ENCODE peak calls at places on chromosomes 3 and 15, in seven cellular contexts. F, H, C, B, X, Z and T are unnamed samples.

GRCh38 chr3:105809204-105809893 is 59.5 kb downstream of the CBLB start:
- DNase-seq in X (no peak), B (no peak), H (no peak), Z (no peak), C (no peak), F (no peak), T (no peak)

GRCh38 chr3:131532645-131533044 is 29.9 kb upstream of the MRPL3 start:
- DNase-seq in H (no peak), B (no peak), X (no peak), C (no peak), Z (no peak), F (no peak), T (no peak)

GRCh38 chr3:8371085-8371551 is 130.5 kb upstream of the LMCD1 start:
- DNase-seq in C (peak; percentile 89), H (no peak), X (no peak), F (no peak), Z (peak; percentile 75), B (no peak), T (peak; percentile 53)

GRCh38 chr15:60076055-60076454 is 71.9 kb downstream of the FOXB1 start:
- DNase-seq in C (no peak), F (no peak), H (no peak), X (no peak), Z (no peak), B (no peak), T (no peak)

GRCh38 chr15:99413955-99414754 is 151.6 kb upstream of the MEF2A start:
- DNase-seq in X (no peak), C (no peak), F (no peak), B (no peak), Z (no peak), H (no peak), T (no peak)

GRCh38 chr3:126081618-126082333 is 2.1 kb downstream of the SLC41A3 start:
- DNase-seq in X (no peak), B (peak; percentile 18), H (no peak), C (peak; percentile 31), Z (peak; percentile 59), F (no peak), T (peak; percentile 33)

GRCh38 chr3:160754371-160754854 is 1.6 kb upstream of the PPM1L start:
- DNase-seq in F (peak; percentile 5), X (peak; percentile 11), H (no peak), C (peak; percentile 52), Z (peak; percentile 56), B (peak; percentile 67), T (peak; percentile 63)

GRCh38 chr3:196660381-196661166 is 21.1 kb downstream of the NRROS start:
- DNase-seq in Z (no peak), X (no peak), F (no peak), B (no peak), C (no peak), H (no peak), T (no peak)

GRCh38 chr3:15207836-15208504 is 1.9 kb downstream of the CAPN7 start:
- DNase-seq in B (no peak), X (no peak), C (no peak), F (no peak), Z (peak; percentile 20), H (no peak), T (no peak)

GRCh38 chr3:39278616-39278935 is 1.3 kb downstream of the CX3CR1 start:
- DNase-seq in H (no peak), B (no peak), X (no peak), Z (no peak), F (no peak), C (no peak), T (no peak)

GRCh38 chr3:192812736-192813383 is 85.5 kb upstream of the FGF12 start:
- DNase-seq in H (no peak), C (peak; percentile 88), Z (peak; percentile 84), X (no peak), B (peak; percentile 75), F (no peak), T (peak; percentile 83)

GRCh38 chr3:160225181-160226025 is at the start of gene C3orf80:
- DNase-seq in B (peak; percentile 85), H (no peak), C (peak; percentile 21), X (peak; percentile 45), Z (peak; percentile 28), F (peak; percentile 19), T (peak; percentile 36)

GRCh38 chr3:169811606-169812123 is 1.0 kb upstream of the LRRIQ4 start:
- DNase-seq in H (no peak), F (peak; percentile 49), X (no peak), Z (peak; percentile 68), B (no peak), C (peak; percentile 85), T (peak; percentile 73)

GRCh38 chr3:1275495-1275894 is 182.7 kb downstream of the CNTN6 start:
- DNase-seq in H (no peak), B (peak; percentile 61), C (no peak), F (no peak), X (no peak), Z (peak; percentile 7), T (no peak)

GRCh38 chr3:157099337-157100078 is 60.4 kb downstream of the CCNL1 start:
- DNase-seq in C (peak; percentile 39), Z (no peak), F (no peak), X (no peak), H (no peak), B (no peak), T (peak; percentile 30)

GRCh38 chr3:4656059-4656458 is 162.9 kb downstream of the ITPR1 start:
- DNase-seq in X (peak; percentile 40), B (peak; percentile 86), H (no peak), C (peak; percentile 75), F (peak; percentile 28), Z (peak; percentile 84), T (peak; percentile 89)

GRCh38 chr3:193872265-193872753 is 263.6 kb upstream of the HES1 start:
- DNase-seq in H (no peak), B (peak; percentile 60), F (peak; percentile 97), C (peak; percentile 94), X (peak; percentile 71), Z (peak; percentile 96), T (peak; percentile 74)

GRCh38 chr3:170739410-170739809 is 130.6 kb downstream of the RPL22L1 start:
- DNase-seq in C (no peak), Z (no peak), F (no peak), B (no peak), X (no peak), H (no peak), T (no peak)

GRCh38 chr3:23017800-23018199 is 185.3 kb upstream of the UBE2E2 start:
- DNase-seq in X (no peak), C (peak; percentile 68), F (peak; percentile 39), Z (peak; percentile 54), B (no peak), H (no peak), T (peak; percentile 28)

GRCh38 chr15:55766676-55767075 is 23.7 kb upstream of the PRTG start:
- DNase-seq in H (no peak), B (no peak), Z (no peak), C (no peak), F (no peak), X (no peak), T (no peak)

GRCh38 chr3:77348244-77348855 is 308.5 kb downstream of the ROBO2 start:
- DNase-seq in C (no peak), B (peak; percentile 81), X (no peak), H (no peak), Z (peak; percentile 10), F (no peak), T (peak; percentile 20)

GRCh38 chr3:114319453-114319852 is 25.6 kb downstream of the TIGIT start:
- DNase-seq in C (peak; percentile 36), Z (peak; percentile 77), H (no peak), X (peak; percentile 40), B (peak; percentile 93), F (peak; percentile 16), T (peak; percentile 59)

GRCh38 chr3:159839561-159840379 is 148.9 kb upstream of the IL12A start:
- DNase-seq in C (no peak), F (no peak), H (no peak), X (no peak), Z (no peak), B (peak; percentile 87), T (no peak)

GRCh38 chr15:98647026-98647773 is 1.1 kb upstream of the IGF1R start:
- DNase-seq in Z (peak; percentile 47), H (peak; percentile 37), X (peak; percentile 79), C (peak; percentile 56), B (peak; percentile 87), F (no peak), T (peak; percentile 53)

GRCh38 chr15:101615986-101616848 is 36.0 kb downstream of the TM2D3 start:
- DNase-seq in X (peak; percentile 75), F (no peak), Z (peak; percentile 78), H (no peak), B (peak; percentile 90), C (peak; percentile 77), T (peak; percentile 75)

GRCh38 chr3:108106031-108106430 is 15.2 kb upstream of the CD47 start:
- DNase-seq in C (no peak), X (no peak), B (no peak), H (no peak), Z (peak; percentile 62), F (peak; percentile 94), T (no peak)

GRCh38 chr3:156472150-156472549 is 82.8 kb downstream of the SSR3 start:
- DNase-seq in H (no peak), Z (no peak), B (no peak), F (no peak), C (no peak), X (no peak), T (no peak)

GRCh38 chr3:53269888-53270880 is 14.4 kb upstream of the TKT start:
- DNase-seq in Z (peak; percentile 98), F (peak; percentile 58), X (peak; percentile 19), B (peak; percentile 100), C (peak; percentile 100), H (no peak), T (peak; percentile 98)

GRCh38 chr3:97863025-97863424 is 41.2 kb downstream of the CRYBG3 start:
- DNase-seq in H (no peak), C (peak; percentile 40), Z (peak; percentile 41), F (no peak), B (peak; percentile 7), X (no peak), T (peak; percentile 4)

GRCh38 chr3:196323723-196324122 is 5.7 kb upstream of the DYNLT2B start:
- DNase-seq in C (peak; percentile 37), X (no peak), B (peak; percentile 60), H (no peak), F (no peak), Z (peak; percentile 35), T (peak; percentile 28)

GRCh38 chr3:159855599-159856495 is 132.8 kb upstream of the IL12A start:
- DNase-seq in F (no peak), B (peak; percentile 54), C (no peak), Z (no peak), H (no peak), X (no peak), T (no peak)

GRCh38 chr15:70892002-70892911 is at the start of the genes LRRC49 and THAP10:
- DNase-seq in Z (peak; percentile 98), X (peak; percentile 71), B (peak; percentile 95), H (no peak), F (peak; percentile 94), C (peak; percentile 97), T (peak; percentile 96)

GRCh38 chr15:23072633-23073032 is 33.3 kb upstream of the TUBGCP5 start:
- DNase-seq in C (no peak), H (no peak), F (no peak), B (peak; percentile 6), X (no peak), Z (no peak), T (no peak)

GRCh38 chr3:119660474-119661150 is at the start of gene POPDC2:
- DNase-seq in C (peak; percentile 37), H (no peak), X (no peak), Z (peak; percentile 22), F (no peak), B (peak; percentile 33), T (peak; percentile 78)

GRCh38 chr3:52433328-52434060 is 11.4 kb downstream of the SEMA3G start:
- DNase-seq in Z (no peak), C (no peak), H (no peak), B (no peak), F (no peak), X (no peak), T (no peak)

GRCh38 chr15:73924258-73924921 is 1.9 kb upstream of the LOXL1 start:
- DNase-seq in X (no peak), C (peak; percentile 89), Z (peak; percentile 90), B (no peak), F (peak; percentile 73), H (no peak), T (peak; percentile 84)